ENCODE peak calls at places on chromosomes 13 and 19, in nine cellular contexts. One of them, this sample, is unnamed.

GRCh38 chr19:53907193-53907581 is 1.9 kb upstream of the CACNG7 start:
- DNase-seq in AG04450: no peak
- DNase-seq in fibroblast of lung: no peak
- DNase-seq in cardiac fibroblast: no peak
- DNase-seq in heart right ventricle: no peak
- DNase-seq in AG10803: no peak
- DNase-seq in fibroblast of mammary gland: no peak
- DNase-seq in breast epithelium: no peak
- DNase-seq in OCI-LY7: no peak
- DNase-seq in this sample: no peak

GRCh38 chr19:18520848-18521691 is 800 bp downstream of the ELL start:
- DNase-seq in breast epithelium: no peak
- DNase-seq in cardiac fibroblast: no peak
- DNase-seq in fibroblast of lung: no peak
- DNase-seq in OCI-LY7: peak
- DNase-seq in heart right ventricle: peak
- DNase-seq in AG04450: no peak
- DNase-seq in AG10803: no peak
- DNase-seq in fibroblast of mammary gland: no peak
- DNase-seq in this sample: no peak

GRCh38 chr19:44604241-44604640 is 9.1 kb upstream of the IGSF23 start:
- DNase-seq in breast epithelium: no peak
- DNase-seq in cardiac fibroblast: no peak
- DNase-seq in OCI-LY7: no peak
- DNase-seq in heart right ventricle: no peak
- DNase-seq in fibroblast of mammary gland: no peak
- DNase-seq in AG04450: no peak
- DNase-seq in fibroblast of lung: no peak
- DNase-seq in AG10803: no peak
- DNase-seq in this sample: no peak

GRCh38 chr19:5680083-5680436 is 256 bp downstream of the MICOS13 start:
- DNase-seq in AG04450: no peak
- DNase-seq in heart right ventricle: no peak
- DNase-seq in cardiac fibroblast: no peak
- DNase-seq in fibroblast of lung: no peak
- DNase-seq in AG10803: peak
- DNase-seq in OCI-LY7: no peak
- DNase-seq in fibroblast of mammary gland: peak
- DNase-seq in breast epithelium: no peak
- DNase-seq in this sample: peak

GRCh38 chr19:29271341-29271740 is 58.4 kb upstream of the UQCRFS1 start:
- DNase-seq in AG04450: no peak
- DNase-seq in OCI-LY7: no peak
- DNase-seq in breast epithelium: no peak
- DNase-seq in cardiac fibroblast: no peak
- DNase-seq in fibroblast of mammary gland: no peak
- DNase-seq in heart right ventricle: no peak
- DNase-seq in AG10803: no peak
- DNase-seq in fibroblast of lung: no peak
- DNase-seq in this sample: no peak

GRCh38 chr19:43984687-43985000 is 656 bp downstream of the ZNF155 start:
- DNase-seq in heart right ventricle: peak
- DNase-seq in AG10803: no peak
- DNase-seq in fibroblast of mammary gland: no peak
- DNase-seq in breast epithelium: no peak
- DNase-seq in AG04450: no peak
- DNase-seq in fibroblast of lung: no peak
- DNase-seq in cardiac fibroblast: no peak
- DNase-seq in OCI-LY7: no peak
- DNase-seq in this sample: no peak

GRCh38 chr13:31962661-31963345 is 68.8 kb upstream of the FRY start:
- DNase-seq in OCI-LY7: no peak
- DNase-seq in AG04450: no peak
- DNase-seq in fibroblast of mammary gland: no peak
- DNase-seq in breast epithelium: no peak
- DNase-seq in heart right ventricle: no peak
- DNase-seq in AG10803: no peak
- DNase-seq in cardiac fibroblast: no peak
- DNase-seq in fibroblast of lung: peak
- DNase-seq in this sample: no peak

GRCh38 chr19:7636691-7637373 is at the start of gene STXBP2:
- DNase-seq in AG04450: no peak
- DNase-seq in fibroblast of mammary gland: no peak
- DNase-seq in OCI-LY7: peak
- DNase-seq in cardiac fibroblast: peak
- DNase-seq in AG10803: no peak
- DNase-seq in fibroblast of lung: no peak
- DNase-seq in breast epithelium: peak
- DNase-seq in heart right ventricle: no peak
- DNase-seq in this sample: peak

GRCh38 chr19:51185868-51186215 is 39.0 kb upstream of the CD33 start:
- DNase-seq in breast epithelium: no peak
- DNase-seq in cardiac fibroblast: no peak
- DNase-seq in AG04450: no peak
- DNase-seq in AG10803: no peak
- DNase-seq in OCI-LY7: no peak
- DNase-seq in heart right ventricle: no peak
- DNase-seq in fibroblast of lung: no peak
- DNase-seq in fibroblast of mammary gland: no peak
- DNase-seq in this sample: no peak

GRCh38 chr13:23212621-23213020 is 31.8 kb downstream of the SGCG start:
- DNase-seq in fibroblast of mammary gland: no peak
- DNase-seq in cardiac fibroblast: no peak
- DNase-seq in heart right ventricle: no peak
- DNase-seq in fibroblast of lung: peak
- DNase-seq in AG04450: no peak
- DNase-seq in AG10803: no peak
- DNase-seq in breast epithelium: no peak
- DNase-seq in OCI-LY7: no peak
- DNase-seq in this sample: peak

GRCh38 chr13:47903836-47904235 is 97.2 kb downstream of the SUCLA2 start:
- DNase-seq in cardiac fibroblast: peak
- DNase-seq in AG04450: no peak
- DNase-seq in fibroblast of mammary gland: peak
- DNase-seq in heart right ventricle: no peak
- DNase-seq in fibroblast of lung: peak
- DNase-seq in breast epithelium: no peak
- DNase-seq in OCI-LY7: no peak
- DNase-seq in AG10803: peak
- DNase-seq in this sample: peak

GRCh38 chr13:59584902-59585670 is 578.6 kb downstream of the DIAPH3 start:
- DNase-seq in heart right ventricle: no peak
- DNase-seq in AG04450: no peak
- DNase-seq in fibroblast of lung: no peak
- DNase-seq in cardiac fibroblast: no peak
- DNase-seq in AG10803: no peak
- DNase-seq in OCI-LY7: no peak
- DNase-seq in breast epithelium: no peak
- DNase-seq in fibroblast of mammary gland: no peak
- DNase-seq in this sample: no peak

GRCh38 chr19:21317821-21318220 is 11.4 kb downstream of the ZNF708 start:
- DNase-seq in fibroblast of mammary gland: no peak
- DNase-seq in AG04450: no peak
- DNase-seq in OCI-LY7: no peak
- DNase-seq in heart right ventricle: no peak
- DNase-seq in AG10803: no peak
- DNase-seq in fibroblast of lung: no peak
- DNase-seq in breast epithelium: no peak
- DNase-seq in cardiac fibroblast: no peak
- DNase-seq in this sample: no peak

GRCh38 chr19:33904681-33905080 is 108.0 kb downstream of the KCTD15 start:
- DNase-seq in AG10803: no peak
- DNase-seq in heart right ventricle: peak
- DNase-seq in OCI-LY7: no peak
- DNase-seq in AG04450: no peak
- DNase-seq in fibroblast of mammary gland: no peak
- DNase-seq in cardiac fibroblast: peak
- DNase-seq in breast epithelium: no peak
- DNase-seq in fibroblast of lung: peak
- DNase-seq in this sample: peak

DNA sequence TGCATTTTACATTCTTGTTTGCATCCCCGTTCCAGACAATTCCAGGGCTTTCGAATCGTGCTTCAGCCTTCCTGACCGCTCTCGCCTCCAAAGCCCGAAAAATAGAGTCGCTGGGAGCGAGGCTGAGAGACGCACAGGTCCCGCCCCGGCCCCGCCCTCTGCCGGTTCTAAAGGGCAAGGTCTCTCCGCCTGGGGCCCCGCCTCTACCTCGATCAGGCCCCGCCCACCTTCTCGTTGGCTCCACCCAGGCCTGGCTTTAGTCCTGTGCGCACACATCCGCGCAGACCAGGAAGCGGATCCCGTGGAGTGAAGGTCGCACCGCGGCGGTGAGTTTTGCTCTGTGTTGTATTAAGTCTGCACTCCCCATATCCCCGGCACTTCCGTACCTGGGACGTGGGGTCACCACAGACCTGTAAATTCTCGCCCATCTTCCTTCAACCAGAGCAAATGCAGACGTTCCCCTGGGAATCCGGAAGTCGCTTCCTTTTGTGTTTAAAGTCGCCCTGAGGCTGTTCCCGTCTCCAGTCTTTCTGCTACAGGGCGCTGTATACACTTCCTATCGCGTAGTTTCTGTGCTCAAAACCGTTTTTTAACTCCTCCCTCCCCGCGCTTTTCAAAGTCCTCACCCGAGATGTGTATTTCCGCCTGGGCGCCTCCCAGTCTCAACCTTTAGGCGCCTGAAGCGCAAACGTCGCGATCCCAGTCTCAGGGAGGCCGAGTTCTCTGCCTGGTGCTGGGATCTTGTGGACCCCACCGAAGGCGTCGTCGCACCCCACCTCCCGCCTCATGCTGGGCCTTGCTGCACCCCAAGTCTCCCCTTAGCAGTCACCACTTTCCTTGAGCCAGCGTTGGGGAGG is at the start of gene ZNF701:
- DNase-seq in AG10803: peak
- DNase-seq in fibroblast of mammary gland: peak
- DNase-seq in fibroblast of lung: peak
- DNase-seq in AG04450: peak
- DNase-seq in OCI-LY7: peak
- DNase-seq in heart right ventricle: peak
- DNase-seq in cardiac fibroblast: peak
- DNase-seq in breast epithelium: peak
- DNase-seq in this sample: peak
- TF ChIP-seq CTCF in AG10803: no peak
- TF ChIP-seq CTCF in fibroblast of mammary gland: no peak
- TF ChIP-seq CTCF in fibroblast of lung: no peak
- TF ChIP-seq CTCF in AG04450: peak
- TF ChIP-seq CTCF in OCI-LY7: no peak
- TF ChIP-seq CTCF in heart right ventricle: peak
- TF ChIP-seq CTCF in cardiac fibroblast: peak
- TF ChIP-seq CTCF in breast epithelium: peak
- TF ChIP-seq CTCF in this sample: no peak

GRCh38 chr13:43787998-43788397 is 1.2 kb upstream of the ENOX1 start:
- DNase-seq in AG04450: no peak
- DNase-seq in fibroblast of mammary gland: peak
- DNase-seq in fibroblast of lung: peak
- DNase-seq in breast epithelium: no peak
- DNase-seq in AG10803: peak
- DNase-seq in heart right ventricle: no peak
- DNase-seq in OCI-LY7: peak
- DNase-seq in cardiac fibroblast: peak
- DNase-seq in this sample: peak
- H3K4me3 ChIP-seq in AG04450: no peak
- H3K4me3 ChIP-seq in fibroblast of mammary gland: peak
- H3K4me3 ChIP-seq in fibroblast of lung: peak
- H3K4me3 ChIP-seq in breast epithelium: no peak
- H3K4me3 ChIP-seq in AG10803: peak
- H3K4me3 ChIP-seq in heart right ventricle: no peak
- H3K4me3 ChIP-seq in OCI-LY7: peak
- H3K4me3 ChIP-seq in cardiac fibroblast: no peak
- H3K4me3 ChIP-seq in this sample: peak

GRCh38 chr19:58387338-58388174 is 487 bp downstream of the RPS5 start:
- DNase-seq in OCI-LY7: peak
- DNase-seq in fibroblast of mammary gland: peak
- DNase-seq in breast epithelium: no peak
- DNase-seq in AG10803: no peak
- DNase-seq in AG04450: no peak
- DNase-seq in heart right ventricle: no peak
- DNase-seq in cardiac fibroblast: no peak
- DNase-seq in fibroblast of lung: no peak
- DNase-seq in this sample: no peak
- TF ChIP-seq CTCF in OCI-LY7: peak
- TF ChIP-seq CTCF in fibroblast of mammary gland: no peak
- TF ChIP-seq CTCF in breast epithelium: no peak
- TF ChIP-seq CTCF in AG10803: no peak
- TF ChIP-seq CTCF in AG04450: no peak
- TF ChIP-seq CTCF in heart right ventricle: no peak
- TF ChIP-seq CTCF in cardiac fibroblast: no peak
- TF ChIP-seq CTCF in fibroblast of lung: no peak
- TF ChIP-seq CTCF in this sample: no peak

GRCh38 chr19:39325778-39326680 is 5.4 kb upstream of the LRFN1 start:
- DNase-seq in AG10803: peak
- DNase-seq in OCI-LY7: no peak
- DNase-seq in heart right ventricle: no peak
- DNase-seq in AG04450: no peak
- DNase-seq in cardiac fibroblast: no peak
- DNase-seq in breast epithelium: no peak
- DNase-seq in fibroblast of lung: no peak
- DNase-seq in fibroblast of mammary gland: peak
- DNase-seq in this sample: peak

GRCh38 chr19:39324242-39324842 is 3.7 kb upstream of the LRFN1 start:
- DNase-seq in AG10803: no peak
- DNase-seq in fibroblast of lung: no peak
- DNase-seq in fibroblast of mammary gland: no peak
- DNase-seq in breast epithelium: no peak
- DNase-seq in heart right ventricle: no peak
- DNase-seq in OCI-LY7: no peak
- DNase-seq in cardiac fibroblast: no peak
- DNase-seq in AG04450: no peak
- DNase-seq in this sample: no peak

GRCh38 chr19:39327990-39328705 is 7.5 kb upstream of the LRFN1 start:
- DNase-seq in heart right ventricle: peak
- DNase-seq in breast epithelium: peak
- DNase-seq in AG04450: peak
- DNase-seq in AG10803: peak
- DNase-seq in fibroblast of lung: peak
- DNase-seq in fibroblast of mammary gland: peak
- DNase-seq in OCI-LY7: peak
- DNase-seq in cardiac fibroblast: peak
- DNase-seq in this sample: peak

GRCh38 chr19:39329948-39330347 is 5.9 kb downstream of the GMFG start:
- DNase-seq in breast epithelium: no peak
- DNase-seq in fibroblast of lung: no peak
- DNase-seq in fibroblast of mammary gland: no peak
- DNase-seq in cardiac fibroblast: no peak
- DNase-seq in AG04450: no peak
- DNase-seq in OCI-LY7: no peak
- DNase-seq in AG10803: no peak
- DNase-seq in heart right ventricle: no peak
- DNase-seq in this sample: no peak

DNA sequence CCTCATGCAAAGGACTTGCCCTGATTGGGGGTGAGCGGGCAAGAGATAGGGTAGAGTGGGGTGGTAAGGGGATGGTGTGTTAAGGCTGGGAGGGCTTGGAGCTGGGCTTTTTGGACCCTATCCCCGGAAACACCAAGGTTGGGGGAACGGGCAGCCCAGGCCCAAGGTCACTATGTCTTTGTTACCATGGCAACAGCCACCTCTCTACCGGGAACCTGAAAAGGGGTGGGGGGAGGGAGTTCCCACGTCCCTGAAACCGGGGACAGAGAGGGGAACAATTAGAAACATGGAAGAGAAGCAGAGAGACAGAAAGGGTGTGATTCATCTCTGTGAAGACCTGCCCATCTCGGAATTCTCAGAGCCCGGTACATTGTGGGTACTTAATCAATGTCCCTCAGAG is 6.7 kb upstream of the LRFN1 start:
- DNase-seq in breast epithelium: no peak
- DNase-seq in AG04450: no peak
- DNase-seq in AG10803: no peak
- DNase-seq in cardiac fibroblast: no peak
- DNase-seq in heart right ventricle: no peak
- DNase-seq in OCI-LY7: no peak
- DNase-seq in fibroblast of lung: no peak
- DNase-seq in fibroblast of mammary gland: no peak
- DNase-seq in this sample: no peak
- H3K4me3 ChIP-seq in breast epithelium: no peak
- H3K4me3 ChIP-seq in AG04450: no peak
- H3K4me3 ChIP-seq in AG10803: no peak
- H3K4me3 ChIP-seq in cardiac fibroblast: no peak
- H3K4me3 ChIP-seq in heart right ventricle: no peak
- H3K4me3 ChIP-seq in OCI-LY7: no peak
- H3K4me3 ChIP-seq in fibroblast of lung: no peak
- H3K4me3 ChIP-seq in fibroblast of mammary gland: no peak
- H3K4me3 ChIP-seq in this sample: no peak

This sample was measured in fibroblast of pulmonary artery.